ENCODE peak calls at places on chromosomes 6 and 20, in eight cellular contexts. Y is activated CD4-positive, alpha-beta T cell treated with anti-CD3 and anti-CD28 coated beads for 1 hour; N is mucosa of descending colon; P is H7; Z is NCI-H345; V is activated CD8-positive, alpha-beta memory T cell treated with anti-CD3 and anti-CD28 coated beads for 24 hours; I is IMR-90; L is T-helper 22 cell. R is an unnamed sample.

GRCh38 chr20:11901127-11901526 is 16.6 kb upstream of the BTBD3 start:
- DNase-seq in Y (no peak), N (no peak), P (no peak), Z (no peak), V (no peak), I (peak; percentile 90), L (no peak), R (no peak)

GRCh38 chr20:63518351-63518861 is 2.2 kb upstream of the PPDPF start:
- DNase-seq in Y (no peak), N (peak; percentile 56), P (peak; percentile 89), Z (no peak), V (no peak), I (no peak), L (no peak), R (no peak)

GRCh38 chr20:44716309-44717106 is 1.3 kb downstream of the CCN5 start:
- DNase-seq in Y (no peak), N (no peak), P (no peak), Z (no peak), V (no peak), I (no peak), L (no peak), R (no peak)

GRCh38 chr6:36387440-36388303 is at the start of gene ETV7:
- DNase-seq in Y (peak; percentile 24), N (peak; percentile 73), P (peak; percentile 86), Z (no peak), V (peak; percentile 73), I (peak; percentile 6), L (no peak), R (peak; percentile 20)

GRCh38 chr6:20811112-20811746 is 277.0 kb downstream of the CDKAL1 start:
- DNase-seq in Y (no peak), N (no peak), P (peak; percentile 30), Z (no peak), V (no peak), I (peak; percentile 99), L (no peak), R (no peak)

GRCh38 chr6:54307412-54308036 is 717 bp upstream of the TINAG start:
- DNase-seq in Y (no peak), N (no peak), P (no peak), Z (no peak), V (no peak), I (no peak), L (no peak), R (no peak)

GRCh38 chr6:83008631-83009030 is 57.0 kb downstream of the UBE3D start:
- DNase-seq in Y (no peak), N (no peak), P (no peak), Z (peak; percentile 19), V (no peak), I (no peak), L (no peak), R (no peak)

GRCh38 chr6:56096946-56097345 is 150.4 kb downstream of the COL21A1 start:
- DNase-seq in Y (no peak), N (no peak), P (no peak), Z (no peak), V (no peak), I (no peak), L (no peak), R (no peak)